ENCODE peak calls at places on chromosomes 2 and 18, in six cellular contexts. One of them, this sample, is unnamed.

GRCh38 chr2:47631840-47632398 is 151.0 kb upstream of the MSH6 start:
- DNase-seq in GM13977: no peak
- DNase-seq in glutamatergic neuron: no peak
- DNase-seq in fibroblast of pulmonary artery: peak
- DNase-seq in AG04450: no peak
- DNase-seq in HFFc6: peak
- DNase-seq in this sample: no peak

GRCh38 chr2:199488772-199489400 is 31.1 kb upstream of the SATB2 start:
- DNase-seq in GM13977: peak
- DNase-seq in glutamatergic neuron: peak
- DNase-seq in AG04450: peak
- DNase-seq in HFFc6: peak
- DNase-seq in fibroblast of pulmonary artery: peak
- DNase-seq in this sample: peak

GRCh38 chr2:224038830-224039079 is 331 bp downstream of the SERPINE2 start:
- DNase-seq in HFFc6: no peak
- DNase-seq in AG04450: no peak
- DNase-seq in fibroblast of pulmonary artery: no peak
- DNase-seq in GM13977: no peak
- DNase-seq in glutamatergic neuron: no peak
- DNase-seq in this sample: no peak

GRCh38 chr18:36786686-36787085 is 42.1 kb downstream of the TPGS2 start:
- DNase-seq in AG04450: no peak
- DNase-seq in HFFc6: peak
- DNase-seq in glutamatergic neuron: no peak
- DNase-seq in GM13977: no peak
- DNase-seq in fibroblast of pulmonary artery: peak
- DNase-seq in this sample: no peak

GRCh38 chr2:160970052-160970846 is 190.0 kb upstream of the TANK start:
- DNase-seq in glutamatergic neuron: no peak
- DNase-seq in fibroblast of pulmonary artery: peak
- DNase-seq in AG04450: peak
- DNase-seq in HFFc6: peak
- DNase-seq in GM13977: no peak
- DNase-seq in this sample: no peak

GRCh38 chr2:164574931-164575330 is 46.4 kb downstream of the GRB14 start:
- DNase-seq in AG04450: no peak
- DNase-seq in HFFc6: no peak
- DNase-seq in GM13977: no peak
- DNase-seq in fibroblast of pulmonary artery: no peak
- DNase-seq in glutamatergic neuron: no peak
- DNase-seq in this sample: no peak

GRCh38 chr2:109208071-109208950 is 79.3 kb downstream of the SH3RF3 start:
- DNase-seq in glutamatergic neuron: no peak
- DNase-seq in HFFc6: peak
- DNase-seq in AG04450: peak
- DNase-seq in GM13977: no peak
- DNase-seq in fibroblast of pulmonary artery: no peak
- DNase-seq in this sample: no peak

GRCh38 chr2:26184555-26185303 is 11.8 kb downstream of the GAREM2 start:
- DNase-seq in AG04450: peak
- DNase-seq in glutamatergic neuron: peak
- DNase-seq in fibroblast of pulmonary artery: peak
- DNase-seq in GM13977: peak
- DNase-seq in HFFc6: no peak
- DNase-seq in this sample: peak

GRCh38 chr2:15205562-15205961 is 355.6 kb downstream of the NBAS start:
- DNase-seq in AG04450: no peak
- DNase-seq in fibroblast of pulmonary artery: no peak
- DNase-seq in GM13977: no peak
- DNase-seq in glutamatergic neuron: no peak
- DNase-seq in HFFc6: no peak
- DNase-seq in this sample: no peak

GRCh38 chr18:23032030-23032582 is 99.0 kb downstream of the RBBP8 start:
- DNase-seq in GM13977: no peak
- DNase-seq in glutamatergic neuron: no peak
- DNase-seq in HFFc6: peak
- DNase-seq in fibroblast of pulmonary artery: peak
- DNase-seq in AG04450: peak
- DNase-seq in this sample: no peak

GRCh38 chr2:50535971-50536759 is 495.8 kb downstream of the NRXN1 start:
- DNase-seq in GM13977: peak
- DNase-seq in AG04450: no peak
- DNase-seq in HFFc6: no peak
- DNase-seq in fibroblast of pulmonary artery: peak
- DNase-seq in glutamatergic neuron: peak
- DNase-seq in this sample: no peak

GRCh38 chr2:39243469-39244123 is at the start of gene CDKL4:
- DNase-seq in fibroblast of pulmonary artery: peak
- DNase-seq in AG04450: no peak
- DNase-seq in glutamatergic neuron: no peak
- DNase-seq in GM13977: peak
- DNase-seq in HFFc6: peak
- DNase-seq in this sample: peak

GRCh38 chr2:190468814-190469569 is 60.8 kb downstream of the MFSD6 start:
- DNase-seq in fibroblast of pulmonary artery: peak
- DNase-seq in HFFc6: peak
- DNase-seq in GM13977: peak
- DNase-seq in glutamatergic neuron: no peak
- DNase-seq in AG04450: peak
- DNase-seq in this sample: no peak

GRCh38 chr2:42804891-42805290 is 12.5 kb upstream of the HAAO start:
- DNase-seq in AG04450: no peak
- DNase-seq in HFFc6: no peak
- DNase-seq in glutamatergic neuron: no peak
- DNase-seq in GM13977: no peak
- DNase-seq in fibroblast of pulmonary artery: no peak
- DNase-seq in this sample: no peak

GRCh38 chr18:37266290-37266689 is 299.3 kb downstream of the CELF4 start:
- DNase-seq in HFFc6: no peak
- DNase-seq in GM13977: no peak
- DNase-seq in glutamatergic neuron: peak
- DNase-seq in AG04450: no peak
- DNase-seq in fibroblast of pulmonary artery: no peak
- DNase-seq in this sample: no peak

GRCh38 chr2:117858892-117859531 is 44.5 kb downstream of the DDX18 start:
- DNase-seq in GM13977: no peak
- DNase-seq in AG04450: no peak
- DNase-seq in glutamatergic neuron: peak
- DNase-seq in HFFc6: no peak
- DNase-seq in fibroblast of pulmonary artery: no peak
- DNase-seq in this sample: peak

GRCh38 chr2:217929757-217930707 is 72.8 kb downstream of the TNS1 start:
- DNase-seq in AG04450: no peak
- DNase-seq in glutamatergic neuron: no peak
- DNase-seq in HFFc6: peak
- DNase-seq in fibroblast of pulmonary artery: peak
- DNase-seq in GM13977: no peak
- DNase-seq in this sample: no peak

GRCh38 chr2:121524650-121525425 is 5.8 kb upstream of the RNU4ATAC start:
- DNase-seq in GM13977: no peak
- DNase-seq in HFFc6: no peak
- DNase-seq in glutamatergic neuron: no peak
- DNase-seq in AG04450: no peak
- DNase-seq in fibroblast of pulmonary artery: no peak
- DNase-seq in this sample: no peak

GRCh38 chr2:33383838-33384237 is 92.6 kb upstream of the RASGRP3 start:
- DNase-seq in HFFc6: no peak
- DNase-seq in fibroblast of pulmonary artery: no peak
- DNase-seq in glutamatergic neuron: no peak
- DNase-seq in AG04450: no peak
- DNase-seq in GM13977: no peak
- DNase-seq in this sample: no peak

GRCh38 chr2:43169091-43169936 is 57.1 kb downstream of the ZFP36L2 start:
- DNase-seq in fibroblast of pulmonary artery: no peak
- DNase-seq in AG04450: no peak
- DNase-seq in HFFc6: no peak
- DNase-seq in glutamatergic neuron: no peak
- DNase-seq in GM13977: peak
- DNase-seq in this sample: peak

GRCh38 chr2:95359035-95359434 is 43.5 kb upstream of the FAHD2A start:
- DNase-seq in fibroblast of pulmonary artery: peak
- DNase-seq in glutamatergic neuron: no peak
- DNase-seq in AG04450: peak
- DNase-seq in HFFc6: peak
- DNase-seq in GM13977: no peak
- DNase-seq in this sample: no peak

GRCh38 chr18:55699233-55699765 is 111.3 kb upstream of the TCF4 start:
- DNase-seq in AG04450: no peak
- DNase-seq in GM13977: no peak
- DNase-seq in fibroblast of pulmonary artery: peak
- DNase-seq in glutamatergic neuron: no peak
- DNase-seq in HFFc6: no peak
- DNase-seq in this sample: no peak

GRCh38 chr2:196101325-196101981 is 32.8 kb upstream of the DNAH7 start:
- DNase-seq in GM13977: peak
- DNase-seq in HFFc6: no peak
- DNase-seq in AG04450: no peak
- DNase-seq in fibroblast of pulmonary artery: peak
- DNase-seq in glutamatergic neuron: no peak
- DNase-seq in this sample: peak
- TF ChIP-seq CTCF in GM13977: peak
- TF ChIP-seq CTCF in HFFc6: no peak
- TF ChIP-seq CTCF in AG04450: no peak
- TF ChIP-seq CTCF in fibroblast of pulmonary artery: no peak
- TF ChIP-seq CTCF in glutamatergic neuron: no peak
- TF ChIP-seq CTCF in this sample: no peak

GRCh38 chr2:32063310-32064020 is at the start of gene SPAST:
- DNase-seq in GM13977: peak
- DNase-seq in fibroblast of pulmonary artery: peak
- DNase-seq in glutamatergic neuron: peak
- DNase-seq in HFFc6: peak
- DNase-seq in AG04450: peak
- DNase-seq in this sample: peak
- TF ChIP-seq CTCF in GM13977: peak
- TF ChIP-seq CTCF in fibroblast of pulmonary artery: peak
- TF ChIP-seq CTCF in glutamatergic neuron: peak
- TF ChIP-seq CTCF in HFFc6: peak
- TF ChIP-seq CTCF in AG04450: peak
- TF ChIP-seq CTCF in this sample: peak

DNA sequence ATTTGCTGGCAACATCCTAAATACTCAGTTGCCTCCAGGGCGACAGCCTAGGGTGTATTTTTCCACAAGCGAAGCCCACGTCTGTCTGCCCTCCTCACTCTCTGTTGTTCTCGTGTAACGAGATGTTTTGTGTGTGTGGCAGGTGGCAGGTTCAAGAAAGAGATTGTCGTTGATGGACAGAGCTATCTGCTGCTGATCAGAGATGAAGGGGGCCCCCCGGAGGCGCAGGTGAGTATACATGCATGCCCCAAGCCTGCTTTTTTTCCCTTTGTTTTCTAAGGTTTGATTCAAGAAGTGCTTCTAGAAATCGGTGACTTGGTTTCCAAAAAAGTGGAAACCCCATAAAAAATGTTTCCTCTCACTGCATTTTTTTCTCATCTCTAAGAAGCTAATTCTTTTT is 247.0 kb downstream of the AGAP1 start:
- DNase-seq in AG04450: no peak
- DNase-seq in HFFc6: no peak
- DNase-seq in glutamatergic neuron: peak
- DNase-seq in fibroblast of pulmonary artery: no peak
- DNase-seq in GM13977: no peak
- DNase-seq in this sample: no peak
- TF ChIP-seq CTCF in AG04450: peak
- TF ChIP-seq CTCF in HFFc6: peak
- TF ChIP-seq CTCF in glutamatergic neuron: peak
- TF ChIP-seq CTCF in fibroblast of pulmonary artery: peak
- TF ChIP-seq CTCF in GM13977: no peak
- TF ChIP-seq CTCF in this sample: no peak

GRCh38 chr2:237742191-237742590 is 56.4 kb upstream of the RBM44 start:
- DNase-seq in fibroblast of pulmonary artery: no peak
- DNase-seq in GM13977: no peak
- DNase-seq in glutamatergic neuron: no peak
- DNase-seq in AG04450: no peak
- DNase-seq in HFFc6: no peak
- DNase-seq in this sample: no peak
- TF ChIP-seq CTCF in fibroblast of pulmonary artery: no peak
- TF ChIP-seq CTCF in GM13977: no peak
- TF ChIP-seq CTCF in glutamatergic neuron: no peak
- TF ChIP-seq CTCF in AG04450: no peak
- TF ChIP-seq CTCF in HFFc6: no peak
- TF ChIP-seq CTCF in this sample: no peak

DNA sequence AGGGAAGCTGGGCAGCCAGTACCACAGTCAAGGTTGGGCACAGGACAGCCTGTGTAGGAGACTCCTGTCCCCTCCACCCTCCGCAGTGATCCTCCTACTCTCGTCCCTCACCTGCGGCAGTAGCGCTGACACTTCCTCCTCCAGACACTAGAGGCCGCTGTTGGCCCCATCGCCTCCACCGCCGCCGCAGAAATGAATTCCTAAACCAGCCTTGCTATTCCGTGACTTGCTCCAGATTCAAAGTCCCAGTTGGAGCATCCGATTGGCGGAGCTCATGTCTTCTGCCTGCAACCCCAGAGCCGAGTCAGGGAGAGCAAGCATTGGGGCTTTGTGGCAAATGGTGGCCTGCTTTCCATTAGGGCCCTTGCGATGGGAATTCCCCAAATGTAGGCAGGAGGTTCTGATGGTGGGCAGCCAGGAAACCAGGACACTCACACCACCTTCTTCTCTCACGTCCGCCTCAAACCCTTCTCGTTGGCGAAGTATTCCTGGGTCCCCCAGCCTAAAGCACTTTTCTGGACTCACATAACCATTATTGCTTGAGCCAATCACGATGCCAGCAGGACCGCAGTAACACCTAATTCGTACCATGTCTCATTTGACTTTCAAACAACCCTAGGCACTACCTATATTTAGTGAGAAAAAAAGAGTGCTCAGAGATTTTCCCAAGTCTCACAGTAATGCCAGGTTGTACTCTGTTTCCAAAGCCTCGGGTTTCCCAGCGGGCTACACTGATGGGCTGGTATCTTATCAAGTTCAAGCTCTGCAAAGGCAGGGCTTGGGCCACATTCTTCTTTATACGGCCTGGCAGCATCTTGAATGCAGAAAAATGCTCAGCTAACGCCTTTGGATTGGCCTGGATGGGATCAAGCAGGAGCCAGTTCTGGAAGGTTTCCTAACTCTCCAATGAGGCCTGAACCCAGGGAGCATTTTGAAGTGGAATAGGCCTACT is 1.2 kb upstream of the DNAJB2 start:
- DNase-seq in HFFc6: peak
- DNase-seq in GM13977: peak
- DNase-seq in AG04450: peak
- DNase-seq in glutamatergic neuron: peak
- DNase-seq in fibroblast of pulmonary artery: peak
- DNase-seq in this sample: peak
- TF ChIP-seq CTCF in HFFc6: peak
- TF ChIP-seq CTCF in GM13977: peak
- TF ChIP-seq CTCF in AG04450: peak
- TF ChIP-seq CTCF in glutamatergic neuron: peak
- TF ChIP-seq CTCF in fibroblast of pulmonary artery: peak
- TF ChIP-seq CTCF in this sample: peak

DNA sequence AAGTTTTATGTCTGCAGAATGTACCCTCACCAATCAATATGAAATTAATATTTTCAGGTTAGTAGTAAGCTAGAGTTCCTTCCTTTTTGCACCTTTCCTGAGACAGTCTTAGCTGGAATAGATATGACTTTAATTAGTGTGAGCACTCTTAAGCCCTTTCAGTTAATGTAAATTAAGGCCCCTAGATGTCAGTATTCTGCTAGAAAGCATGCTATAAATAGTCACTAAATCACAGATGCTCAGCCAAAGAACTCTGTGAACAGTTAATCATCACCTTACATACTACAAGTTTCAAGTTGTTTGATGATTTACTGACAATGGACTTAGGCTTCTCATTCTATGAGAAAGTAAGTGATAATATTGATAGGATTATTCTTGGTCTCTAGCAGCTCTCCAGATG is 413.7 kb downstream of the PTH2R start:
- DNase-seq in fibroblast of pulmonary artery: no peak
- DNase-seq in AG04450: no peak
- DNase-seq in HFFc6: no peak
- DNase-seq in glutamatergic neuron: no peak
- DNase-seq in GM13977: peak
- DNase-seq in this sample: no peak
- TF ChIP-seq CTCF in fibroblast of pulmonary artery: no peak
- TF ChIP-seq CTCF in AG04450: no peak
- TF ChIP-seq CTCF in HFFc6: peak
- TF ChIP-seq CTCF in glutamatergic neuron: no peak
- TF ChIP-seq CTCF in GM13977: peak
- TF ChIP-seq CTCF in this sample: peak